ENCODE peak calls at places on chromosomes 4 and X, in four cellular contexts. Y is stimulated activated CD4-positive, alpha-beta T cell treated with anti-CD3 and anti-CD28 coated beads, Interleukin-2, amount 100 ng/mL, for 48 hours; O is MCF 10A; N is fibroblast of pulmonary artery. D is an unnamed sample.

GRCh38 chr4:22474636-22475310 is 41.1 kb downstream of the ADGRA3 start:
- DNase-seq in Y (no peak), O (peak), N (peak), D (no peak)

GRCh38 chr4:101191302-101192098 is 155.8 kb downstream of the PPP3CA start:
- DNase-seq in Y (no peak), O (no peak), N (peak), D (no peak)

GRCh38 chrX:104419211-104419610 is 146.8 kb upstream of the IL1RAPL2 start:
- DNase-seq in Y (no peak), O (peak), N (peak), D (no peak)

GRCh38 chr4:2388430-2389182 is 29.8 kb downstream of the ZFYVE28 start:
- DNase-seq in Y (no peak), O (no peak), N (peak), D (no peak)

GRCh38 chr4:184476660-184477059 is 2.3 kb upstream of the IRF2 start:
- DNase-seq in Y (peak), O (no peak), N (no peak), D (no peak)

GRCh38 chr4:5940470-5941203 is 47.8 kb upstream of the CRMP1 start:
- DNase-seq in Y (no peak), O (peak), N (peak), D (no peak)

GRCh38 chr4:8146158-8146557 is 12.5 kb downstream of the ABLIM2 start:
- DNase-seq in Y (no peak), O (no peak), N (no peak), D (no peak)

GRCh38 chr4:165505991-165506779 is 127.4 kb downstream of the CPE start:
- DNase-seq in Y (no peak), O (peak), N (peak), D (no peak)

GRCh38 chr4:98661356-98662054 is 3.1 kb upstream of the TSPAN5 start:
- DNase-seq in Y (no peak), O (peak), N (no peak), D (no peak)

GRCh38 chr4:47694322-47694721 is 143.5 kb downstream of the CORIN start:
- DNase-seq in Y (no peak), O (no peak), N (no peak), D (no peak)

GRCh38 chr4:85842540-85842939 is 367.6 kb downstream of the ARHGAP24 start:
- DNase-seq in Y (no peak), O (no peak), N (peak), D (no peak)

GRCh38 chr4:158008551-158009218 is 164.1 kb downstream of the GASK1B start:
- DNase-seq in Y (no peak), O (peak), N (peak), D (no peak)

GRCh38 chr4:24488399-24489164 is 95.8 kb downstream of the DHX15 start:
- DNase-seq in Y (peak), O (peak), N (peak), D (peak)

GRCh38 chr4:86331362-86331761 is 28.5 kb downstream of the MAPK10 start:
- DNase-seq in Y (no peak), O (no peak), N (no peak), D (no peak)

GRCh38 chr4:74874785-74875367 is 58.0 kb upstream of the PARM1 start:
- DNase-seq in Y (no peak), O (peak), N (peak), D (no peak)

GRCh38 chr4:83267121-83267834 is 17.3 kb downstream of the COQ2 start:
- DNase-seq in Y (no peak), O (peak), N (peak), D (no peak)

GRCh38 chr4:90318208-90318607 is 191.0 kb downstream of the CCSER1 start:
- DNase-seq in Y (no peak), O (peak), N (peak), D (no peak)

GRCh38 chrX:82711432-82711831 is 796.7 kb upstream of the POU3F4 start:
- DNase-seq in Y (no peak), O (peak), N (no peak), D (no peak)

GRCh38 chr4:18882468-18882867 is 860.9 kb upstream of the LCORL start:
- DNase-seq in Y (no peak), O (peak), N (peak), D (no peak)

GRCh38 chr4:90198086-90198847 is 71.1 kb downstream of the CCSER1 start:
- DNase-seq in Y (no peak), O (no peak), N (no peak), D (no peak)

GRCh38 chrX:27890611-27891010 is 82.8 kb downstream of the MAGEB10 start:
- DNase-seq in Y (no peak), O (peak), N (peak), D (no peak)

GRCh38 chr4:54228064-54228527 is 997 bp upstream of the PDGFRA start:
- DNase-seq in Y (no peak), O (peak), N (peak), D (no peak)

GRCh38 chr4:3122081-3122563 is 47.6 kb downstream of the HTT start:
- DNase-seq in Y (no peak), O (no peak), N (peak), D (no peak)

GRCh38 chrX:10186355-10186754 is 29.6 kb downstream of the CLCN4 start:
- DNase-seq in Y (no peak), O (no peak), N (no peak), D (no peak)

GRCh38 chrX:39795591-39795990 is 302.2 kb downstream of the BCOR start:
- DNase-seq in Y (no peak), O (no peak), N (no peak), D (no peak)

GRCh38 chrX:2631743-2632532 is 59.2 kb upstream of the CD99 start:
- DNase-seq in Y (no peak), O (no peak), N (no peak), D (no peak)

GRCh38 chr4:6655924-6656323 is 15.4 kb downstream of the MRFAP1 start:
- DNase-seq in Y (no peak), O (no peak), N (no peak), D (no peak)

GRCh38 chrX:2370436-2370835 is 130.3 kb downstream of the DHRSX start:
- DNase-seq in Y (no peak), O (no peak), N (no peak), D (no peak)

GRCh38 chr4:74365761-74366160 is 816 bp downstream of the EREG start:
- DNase-seq in Y (no peak), O (peak), N (peak), D (no peak)

GRCh38 chr4:5812506-5813229 is 80.2 kb downstream of the CRMP1 start:
- DNase-seq in Y (peak), O (peak), N (peak), D (peak)

GRCh38 chr4:42715807-42716482 is 59.0 kb upstream of the ATP8A1 start:
- DNase-seq in Y (no peak), O (peak), N (no peak), D (no peak)

GRCh38 chrX:113512700-113513395 is 672.2 kb upstream of the AMOT start:
- DNase-seq in Y (no peak), O (peak), N (peak), D (no peak)

GRCh38 chr4:153115322-153116100 is 88.7 kb upstream of the TRIM2 start:
- DNase-seq in Y (peak), O (peak), N (peak), D (peak)

GRCh38 chr4:93368968-93369367 is 459.6 kb upstream of the ATOH1 start:
- DNase-seq in Y (no peak), O (no peak), N (no peak), D (no peak)

GRCh38 chr4:118082182-118082581 is 47.9 kb downstream of the NDST3 start:
- DNase-seq in Y (no peak), O (no peak), N (no peak), D (no peak)

GRCh38 chr4:139177049-139177887 is at the start of gene ELF2:
- DNase-seq in Y (peak), O (peak), N (peak), D (peak)